ENCODE peak calls at places on chromosomes 16 and 17, in ten cellular contexts. One of them, this sample, is unnamed.

GRCh38 chr16:18041864-18042834 is 294.4 kb downstream of the NPIPA8 start:
- DNase-seq in mammary epithelial cell: no peak
- DNase-seq in H1: no peak
- DNase-seq in GM10248: no peak
- DNase-seq in progenitor cell of endocrine pancreas: no peak
- DNase-seq in stomach: no peak
- DNase-seq in cardiac fibroblast: no peak
- DNase-seq in AG10803: no peak
- DNase-seq in fibroblast of pulmonary artery: no peak
- DNase-seq in MCF 10A: no peak
- DNase-seq in this sample: no peak

GRCh38 chr17:72008236-72008874 is 112.5 kb upstream of the SOX9 start:
- DNase-seq in GM10248: no peak
- DNase-seq in progenitor cell of endocrine pancreas: no peak
- DNase-seq in H1: no peak
- DNase-seq in stomach: no peak
- DNase-seq in mammary epithelial cell: peak; percentile 34
- DNase-seq in fibroblast of pulmonary artery: peak; percentile 11
- DNase-seq in MCF 10A: peak; percentile 50
- DNase-seq in AG10803: no peak
- DNase-seq in cardiac fibroblast: peak; percentile 3
- DNase-seq in this sample: no peak

GRCh38 chr17:72122668-72123495 is 2.1 kb downstream of the SOX9 start:
- DNase-seq in stomach: peak; percentile 50
- DNase-seq in mammary epithelial cell: peak; percentile 51
- DNase-seq in MCF 10A: no peak
- DNase-seq in GM10248: peak; percentile 51
- DNase-seq in fibroblast of pulmonary artery: peak; percentile 71
- DNase-seq in progenitor cell of endocrine pancreas: peak; percentile 15
- DNase-seq in AG10803: peak; percentile 57
- DNase-seq in H1: no peak
- DNase-seq in cardiac fibroblast: peak; percentile 74
- DNase-seq in this sample: no peak

GRCh38 chr17:8161289-8162231 is 1.2 kb downstream of the VAMP2 start:
- DNase-seq in mammary epithelial cell: no peak
- DNase-seq in MCF 10A: no peak
- DNase-seq in stomach: no peak
- DNase-seq in progenitor cell of endocrine pancreas: no peak
- DNase-seq in GM10248: no peak
- DNase-seq in H1: no peak
- DNase-seq in fibroblast of pulmonary artery: no peak
- DNase-seq in AG10803: no peak
- DNase-seq in cardiac fibroblast: no peak
- DNase-seq in this sample: no peak

GRCh38 chr16:7218936-7219335 is 113.7 kb upstream of the RBFOX1 start:
- DNase-seq in AG10803: no peak
- DNase-seq in H1: no peak
- DNase-seq in stomach: no peak
- DNase-seq in fibroblast of pulmonary artery: no peak
- DNase-seq in MCF 10A: no peak
- DNase-seq in mammary epithelial cell: no peak
- DNase-seq in cardiac fibroblast: no peak
- DNase-seq in progenitor cell of endocrine pancreas: no peak
- DNase-seq in GM10248: no peak
- DNase-seq in this sample: no peak

GRCh38 chr17:8421571-8421970 is 14.1 kb upstream of the NDEL1 start:
- DNase-seq in AG10803: peak; percentile 25
- DNase-seq in progenitor cell of endocrine pancreas: no peak
- DNase-seq in stomach: no peak
- DNase-seq in GM10248: no peak
- DNase-seq in mammary epithelial cell: peak; percentile 17
- DNase-seq in fibroblast of pulmonary artery: no peak
- DNase-seq in MCF 10A: peak; percentile 65
- DNase-seq in cardiac fibroblast: peak; percentile 54
- DNase-seq in H1: no peak
- DNase-seq in this sample: no peak

GRCh38 chr17:8326591-8327583 is 12.8 kb upstream of the ODF4 start:
- DNase-seq in mammary epithelial cell: no peak
- DNase-seq in progenitor cell of endocrine pancreas: peak; percentile 31
- DNase-seq in fibroblast of pulmonary artery: peak; percentile 30
- DNase-seq in H1: no peak
- DNase-seq in cardiac fibroblast: peak; percentile 45
- DNase-seq in MCF 10A: no peak
- DNase-seq in GM10248: peak; percentile 47
- DNase-seq in AG10803: peak; percentile 23
- DNase-seq in stomach: peak; percentile 37
- DNase-seq in this sample: no peak

GRCh38 chr17:42313773-42314566 is 25.7 kb downstream of the STAT5A start:
- DNase-seq in fibroblast of pulmonary artery: no peak
- DNase-seq in AG10803: no peak
- DNase-seq in cardiac fibroblast: no peak
- DNase-seq in GM10248: no peak
- DNase-seq in progenitor cell of endocrine pancreas: no peak
- DNase-seq in stomach: no peak
- DNase-seq in H1: no peak
- DNase-seq in MCF 10A: peak; percentile 62
- DNase-seq in mammary epithelial cell: peak; percentile 54
- DNase-seq in this sample: no peak

GRCh38 chr17:22268214-22268911 is 576.0 kb downstream of the KCNJ18 start:
- DNase-seq in H1: no peak
- DNase-seq in progenitor cell of endocrine pancreas: no peak
- DNase-seq in mammary epithelial cell: no peak
- DNase-seq in GM10248: no peak
- DNase-seq in cardiac fibroblast: no peak
- DNase-seq in fibroblast of pulmonary artery: no peak
- DNase-seq in AG10803: no peak
- DNase-seq in MCF 10A: no peak
- DNase-seq in stomach: peak; percentile 24
- DNase-seq in this sample: no peak

GRCh38 chr16:57615813-57616212 is 12.6 kb upstream of the ADGRG1 start:
- DNase-seq in progenitor cell of endocrine pancreas: no peak
- DNase-seq in cardiac fibroblast: no peak
- DNase-seq in fibroblast of pulmonary artery: no peak
- DNase-seq in stomach: peak; percentile 21
- DNase-seq in AG10803: no peak
- DNase-seq in GM10248: no peak
- DNase-seq in mammary epithelial cell: no peak
- DNase-seq in H1: no peak
- DNase-seq in MCF 10A: no peak
- DNase-seq in this sample: no peak

GRCh38 chr16:50601341-50601740 is 53.1 kb downstream of the NKD1 start:
- DNase-seq in progenitor cell of endocrine pancreas: no peak
- DNase-seq in MCF 10A: no peak
- DNase-seq in GM10248: no peak
- DNase-seq in AG10803: no peak
- DNase-seq in fibroblast of pulmonary artery: no peak
- DNase-seq in stomach: no peak
- DNase-seq in cardiac fibroblast: no peak
- DNase-seq in mammary epithelial cell: no peak
- DNase-seq in H1: no peak
- DNase-seq in this sample: no peak

GRCh38 chr16:51359141-51359960 is 208.3 kb upstream of the SALL1 start:
- DNase-seq in H1: peak; percentile 59
- DNase-seq in progenitor cell of endocrine pancreas: no peak
- DNase-seq in cardiac fibroblast: peak; percentile 12
- DNase-seq in GM10248: no peak
- DNase-seq in stomach: no peak
- DNase-seq in mammary epithelial cell: no peak
- DNase-seq in MCF 10A: no peak
- DNase-seq in AG10803: peak; percentile 11
- DNase-seq in fibroblast of pulmonary artery: no peak
- DNase-seq in this sample: no peak

GRCh38 chr16:47446431-47446830 is 14.4 kb downstream of the ITFG1 start:
- DNase-seq in fibroblast of pulmonary artery: no peak
- DNase-seq in progenitor cell of endocrine pancreas: no peak
- DNase-seq in stomach: no peak
- DNase-seq in AG10803: no peak
- DNase-seq in cardiac fibroblast: no peak
- DNase-seq in GM10248: no peak
- DNase-seq in MCF 10A: no peak
- DNase-seq in H1: no peak
- DNase-seq in mammary epithelial cell: no peak
- DNase-seq in this sample: no peak
- TF ChIP-seq CTCF in fibroblast of pulmonary artery: no peak
- TF ChIP-seq CTCF in progenitor cell of endocrine pancreas: no peak
- TF ChIP-seq CTCF in stomach: no peak
- TF ChIP-seq CTCF in AG10803: no peak
- TF ChIP-seq CTCF in cardiac fibroblast: no peak
- TF ChIP-seq CTCF in GM10248: no peak
- TF ChIP-seq CTCF in MCF 10A: no peak
- TF ChIP-seq CTCF in H1: no peak
- TF ChIP-seq CTCF in mammary epithelial cell: no peak
- TF ChIP-seq CTCF in this sample: no peak

GRCh38 chr16:772959-773358 is 12.4 kb downstream of the MSLN start:
- DNase-seq in progenitor cell of endocrine pancreas: no peak
- DNase-seq in cardiac fibroblast: no peak
- DNase-seq in mammary epithelial cell: no peak
- DNase-seq in AG10803: no peak
- DNase-seq in fibroblast of pulmonary artery: no peak
- DNase-seq in MCF 10A: no peak
- DNase-seq in H1: no peak
- DNase-seq in GM10248: no peak
- DNase-seq in stomach: no peak
- DNase-seq in this sample: no peak
- TF ChIP-seq CTCF in progenitor cell of endocrine pancreas: no peak
- TF ChIP-seq CTCF in cardiac fibroblast: no peak
- TF ChIP-seq CTCF in mammary epithelial cell: no peak
- TF ChIP-seq CTCF in AG10803: no peak
- TF ChIP-seq CTCF in fibroblast of pulmonary artery: no peak
- TF ChIP-seq CTCF in MCF 10A: no peak
- TF ChIP-seq CTCF in H1: no peak
- TF ChIP-seq CTCF in GM10248: no peak
- TF ChIP-seq CTCF in stomach: no peak
- TF ChIP-seq CTCF in this sample: no peak

GRCh38 chr16:35185366-35186044 is 1726.1 kb downstream of the TP53TG3F start:
- DNase-seq in AG10803: no peak
- DNase-seq in MCF 10A: no peak
- DNase-seq in GM10248: no peak
- DNase-seq in fibroblast of pulmonary artery: no peak
- DNase-seq in cardiac fibroblast: no peak
- DNase-seq in progenitor cell of endocrine pancreas: no peak
- DNase-seq in mammary epithelial cell: no peak
- DNase-seq in H1: no peak
- DNase-seq in stomach: no peak
- DNase-seq in this sample: no peak

GRCh38 chr16:35187665-35188225 is 1728.3 kb downstream of the TP53TG3F start:
- DNase-seq in H1: no peak
- DNase-seq in GM10248: no peak
- DNase-seq in cardiac fibroblast: no peak
- DNase-seq in stomach: no peak
- DNase-seq in AG10803: no peak
- DNase-seq in progenitor cell of endocrine pancreas: no peak
- DNase-seq in mammary epithelial cell: no peak
- DNase-seq in fibroblast of pulmonary artery: no peak
- DNase-seq in MCF 10A: no peak
- DNase-seq in this sample: no peak

GRCh38 chr16:35186045-35186759 is 1726.8 kb downstream of the TP53TG3F start:
- DNase-seq in GM10248: no peak
- DNase-seq in mammary epithelial cell: no peak
- DNase-seq in cardiac fibroblast: no peak
- DNase-seq in fibroblast of pulmonary artery: no peak
- DNase-seq in MCF 10A: no peak
- DNase-seq in H1: no peak
- DNase-seq in stomach: no peak
- DNase-seq in AG10803: no peak
- DNase-seq in progenitor cell of endocrine pancreas: no peak
- DNase-seq in this sample: no peak

GRCh38 chr16:35184356-35184870 is 1725.0 kb downstream of the TP53TG3F start:
- DNase-seq in cardiac fibroblast: no peak
- DNase-seq in MCF 10A: no peak
- DNase-seq in GM10248: no peak
- DNase-seq in fibroblast of pulmonary artery: no peak
- DNase-seq in mammary epithelial cell: no peak
- DNase-seq in AG10803: no peak
- DNase-seq in progenitor cell of endocrine pancreas: no peak
- DNase-seq in H1: no peak
- DNase-seq in stomach: no peak
- DNase-seq in this sample: no peak

GRCh38 chr16:35188288-35189155 is 1729.1 kb downstream of the TP53TG3F start:
- DNase-seq in cardiac fibroblast: no peak
- DNase-seq in fibroblast of pulmonary artery: no peak
- DNase-seq in MCF 10A: peak; percentile 27
- DNase-seq in H1: no peak
- DNase-seq in GM10248: no peak
- DNase-seq in progenitor cell of endocrine pancreas: no peak
- DNase-seq in AG10803: no peak
- DNase-seq in stomach: no peak
- DNase-seq in mammary epithelial cell: no peak
- DNase-seq in this sample: no peak
- TF ChIP-seq CTCF in cardiac fibroblast: no peak
- TF ChIP-seq CTCF in fibroblast of pulmonary artery: no peak
- TF ChIP-seq CTCF in MCF 10A: peak; percentile 25
- TF ChIP-seq CTCF in H1: no peak
- TF ChIP-seq CTCF in GM10248: no peak
- TF ChIP-seq CTCF in progenitor cell of endocrine pancreas: no peak
- TF ChIP-seq CTCF in AG10803: no peak
- TF ChIP-seq CTCF in stomach: no peak
- TF ChIP-seq CTCF in mammary epithelial cell: peak; percentile 31
- TF ChIP-seq CTCF in this sample: no peak

DNA sequence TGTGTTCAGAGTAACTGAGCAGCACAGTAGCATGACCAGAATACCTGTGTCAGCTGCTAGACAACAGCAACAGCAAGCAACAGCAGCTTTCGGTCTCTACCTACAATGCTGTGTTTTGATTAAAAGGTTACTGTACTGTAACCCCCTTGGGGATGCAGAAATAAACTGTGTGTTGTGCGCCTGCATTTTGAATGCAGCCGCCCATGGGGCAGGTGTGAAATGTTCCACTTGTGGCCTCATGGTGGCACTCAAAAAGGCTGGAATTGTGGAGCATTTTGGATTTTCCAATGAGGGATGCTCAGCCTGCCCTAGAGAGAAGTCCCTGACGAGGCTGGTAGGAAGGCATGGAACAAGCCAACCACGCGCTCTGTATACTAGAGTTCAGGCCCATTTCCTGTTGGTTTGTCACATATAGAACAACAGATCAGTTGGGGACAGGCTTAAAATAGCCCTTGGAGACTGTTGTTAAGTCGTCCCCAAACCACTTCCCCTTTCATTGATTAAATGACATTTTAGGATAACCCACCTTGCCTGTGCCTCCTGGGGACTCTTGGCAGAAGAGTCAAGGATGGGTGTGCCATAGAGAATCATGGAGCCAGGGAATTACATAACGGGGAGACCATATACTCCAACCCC is 27.1 kb downstream of the SCPEP1 start:
- DNase-seq in GM10248: peak; percentile 64
- DNase-seq in fibroblast of pulmonary artery: no peak
- DNase-seq in mammary epithelial cell: no peak
- DNase-seq in H1: no peak
- DNase-seq in MCF 10A: no peak
- DNase-seq in cardiac fibroblast: no peak
- DNase-seq in progenitor cell of endocrine pancreas: no peak
- DNase-seq in stomach: peak; percentile 30
- DNase-seq in AG10803: no peak
- DNase-seq in this sample: no peak
- TF ChIP-seq CTCF in GM10248: peak; percentile 19
- TF ChIP-seq CTCF in fibroblast of pulmonary artery: peak; percentile 7
- TF ChIP-seq CTCF in mammary epithelial cell: peak; percentile 5
- TF ChIP-seq CTCF in H1: peak; percentile 62
- TF ChIP-seq CTCF in MCF 10A: peak; percentile 3
- TF ChIP-seq CTCF in cardiac fibroblast: no peak
- TF ChIP-seq CTCF in progenitor cell of endocrine pancreas: peak; percentile 36
- TF ChIP-seq CTCF in stomach: no peak
- TF ChIP-seq CTCF in AG10803: no peak
- TF ChIP-seq CTCF in this sample: peak; percentile 49

This sample was measured in D721Med.